ENCODE peak calls at places on chromosomes 2 and 18, in six cellular contexts. B, M, S, F, E and H are unnamed samples.

GRCh38 chr2:40287201-40287600 is 164.7 kb downstream of the SLC8A1 start:
- DNase-seq in B (no peak), M (no peak), S (no peak), F (no peak), E (no peak), H (no peak)

GRCh38 chr18:45829896-45830295 is 4.4 kb downstream of the SIGLEC15 start:
- DNase-seq in B (no peak), M (no peak), S (no peak), F (no peak), E (no peak), H (no peak)

GRCh38 chr2:10321590-10321989 is 18.9 kb downstream of the HPCAL1 start:
- DNase-seq in B (no peak), M (no peak), S (no peak), F (no peak), E (no peak), H (no peak)

GRCh38 chr18:23721711-23722479 is 32.6 kb downstream of the LAMA3 start:
- DNase-seq in B (no peak), M (no peak), S (no peak), F (peak; percentile 42), E (no peak), H (no peak)

GRCh38 chr18:59357928-59358327 is 1.1 kb downstream of the LMAN1 start:
- DNase-seq in B (no peak), M (no peak), S (peak; percentile 47), F (peak; percentile 75), E (no peak), H (peak; percentile 43)

GRCh38 chr2:3294066-3294465 is 83.6 kb downstream of the EIPR1 start:
- DNase-seq in B (no peak), M (no peak), S (peak; percentile 66), F (no peak), E (no peak), H (no peak)

GRCh38 chr2:203126971-203127370 is 111.8 kb upstream of the CYP20A1 start:
- DNase-seq in B (no peak), M (no peak), S (no peak), F (no peak), E (no peak), H (no peak)

GRCh38 chr2:223051580-223052375 is at the start of gene KCNE4:
- DNase-seq in B (no peak), M (no peak), S (no peak), F (no peak), E (no peak), H (no peak)

GRCh38 chr2:110858135-110858737 is 125.9 kb downstream of the ACOXL start:
- DNase-seq in B (no peak), M (no peak), S (no peak), F (no peak), E (peak; percentile 69), H (no peak)

GRCh38 chr18:75200644-75201272 is 8.2 kb downstream of the PTGR3 start:
- DNase-seq in B (no peak), M (no peak), S (no peak), F (no peak), E (no peak), H (no peak)

GRCh38 chr2:161391737-161392506 is 24.2 kb upstream of the TBR1 start:
- DNase-seq in B (no peak), M (no peak), S (no peak), F (no peak), E (peak; percentile 26), H (no peak)

GRCh38 chr2:149744845-149745244 is 157.3 kb upstream of the MMADHC start:
- DNase-seq in B (no peak), M (no peak), S (no peak), F (no peak), E (no peak), H (no peak)

GRCh38 chr2:99710720-99711612 is 221.1 kb upstream of the REV1 start:
- DNase-seq in B (no peak), M (no peak), S (no peak), F (no peak), E (no peak), H (no peak)

GRCh38 chr2:68478688-68479087 is 11.3 kb downstream of the APLF start:
- DNase-seq in B (no peak), M (no peak), S (no peak), F (no peak), E (no peak), H (no peak)

GRCh38 chr2:38079111-38080052 is 3.4 kb upstream of the CYP1B1 start:
- DNase-seq in B (no peak), M (no peak), S (no peak), F (no peak), E (no peak), H (peak; percentile 62)

GRCh38 chr2:238866656-238867277 is 18.9 kb downstream of the TWIST2 start:
- DNase-seq in B (no peak), M (no peak), S (no peak), F (peak; percentile 11), E (no peak), H (no peak)

GRCh38 chr2:41966920-41967319 is 80.9 kb upstream of the PKDCC start:
- DNase-seq in B (no peak), M (no peak), S (no peak), F (no peak), E (no peak), H (peak; percentile 31)

GRCh38 chr18:22193466-22193865 is 24.1 kb downstream of the GATA6 start:
- DNase-seq in B (no peak), M (no peak), S (no peak), F (peak; percentile 79), E (no peak), H (no peak)

GRCh38 chr2:201795608-201796477 is 10.5 kb upstream of the CDK15 start:
- DNase-seq in B (peak; percentile 67), M (peak; percentile 34), S (peak; percentile 26), F (peak; percentile 44), E (no peak), H (peak; percentile 62)

GRCh38 chr18:76721207-76721996 is 101.0 kb upstream of the ZNF236 start:
- DNase-seq in B (no peak), M (no peak), S (no peak), F (no peak), E (no peak), H (no peak)

GRCh38 chr2:43998263-43998662 is 2.5 kb upstream of the LRPPRC start:
- DNase-seq in B (no peak), M (no peak), S (no peak), F (no peak), E (no peak), H (no peak)

GRCh38 chr2:241242306-241242705 is 53.8 kb downstream of the ANO7 start:
- DNase-seq in B (no peak), M (no peak), S (no peak), F (no peak), E (no peak), H (no peak)

GRCh38 chr2:160869411-160869810 is 290.8 kb upstream of the TANK start:
- DNase-seq in B (no peak), M (no peak), S (no peak), F (no peak), E (no peak), H (peak; percentile 12)

GRCh38 chr2:77458216-77458615 is 64.0 kb downstream of the LRRTM4 start:
- DNase-seq in B (no peak), M (no peak), S (no peak), F (no peak), E (no peak), H (no peak)

GRCh38 chr2:182649316-182649715 is 66.7 kb upstream of the DNAJC10 start:
- DNase-seq in B (peak; percentile 15), M (no peak), S (peak; percentile 57), F (peak; percentile 49), E (no peak), H (peak; percentile 46)

GRCh38 chr18:7921938-7922587 is 354.9 kb downstream of the PTPRM start:
- DNase-seq in B (peak; percentile 26), M (no peak), S (peak; percentile 76), F (peak; percentile 95), E (no peak), H (no peak)

GRCh38 chr2:54757496-54757895 is 34.0 kb downstream of the EML6 start:
- DNase-seq in B (no peak), M (no peak), S (no peak), F (peak; percentile 21), E (no peak), H (peak; percentile 18)

GRCh38 chr2:134389331-134389835 is 135.5 kb downstream of the MGAT5 start:
- DNase-seq in B (no peak), M (no peak), S (no peak), F (no peak), E (no peak), H (no peak)

GRCh38 chr2:101751875-101752619 is 54.5 kb downstream of the MAP4K4 start:
- DNase-seq in B (no peak), M (no peak), S (peak; percentile 69), F (no peak), E (peak; percentile 66), H (peak; percentile 45)

GRCh38 chr2:232315049-232315922 is 63.3 kb upstream of the ALPP start:
- DNase-seq in B (no peak), M (no peak), S (no peak), F (peak; percentile 83), E (peak; percentile 63), H (peak; percentile 99)

GRCh38 chr18:43277164-43277600 is at the start of gene SYT4:
- DNase-seq in B (no peak), M (no peak), S (peak; percentile 8), F (peak; percentile 19), E (no peak), H (peak; percentile 1)

GRCh38 chr18:9575558-9575957 is 38.8 kb downstream of the PPP4R1 start:
- DNase-seq in B (peak; percentile 44), M (peak; percentile 76), S (peak; percentile 95), F (peak; percentile 94), E (no peak), H (peak; percentile 86)
- TF ChIP-seq MYC in B (no peak), M (no peak), S (no peak), F (no peak), E (no peak), H (no peak)

GRCh38 chr2:227474406-227474805 is 2.5 kb downstream of the AGFG1 start:
- DNase-seq in B (no peak), M (no peak), S (no peak), F (no peak), E (no peak), H (no peak)
- H3K4me3 ChIP-seq in B (peak overlapping the region; percentile 89), M (no peak overlapping the region), S (peak overlapping the region; percentile 98), F (no peak overlapping the region), E (peak overlapping the region; percentile 83), H (no peak overlapping the region)

DNA sequence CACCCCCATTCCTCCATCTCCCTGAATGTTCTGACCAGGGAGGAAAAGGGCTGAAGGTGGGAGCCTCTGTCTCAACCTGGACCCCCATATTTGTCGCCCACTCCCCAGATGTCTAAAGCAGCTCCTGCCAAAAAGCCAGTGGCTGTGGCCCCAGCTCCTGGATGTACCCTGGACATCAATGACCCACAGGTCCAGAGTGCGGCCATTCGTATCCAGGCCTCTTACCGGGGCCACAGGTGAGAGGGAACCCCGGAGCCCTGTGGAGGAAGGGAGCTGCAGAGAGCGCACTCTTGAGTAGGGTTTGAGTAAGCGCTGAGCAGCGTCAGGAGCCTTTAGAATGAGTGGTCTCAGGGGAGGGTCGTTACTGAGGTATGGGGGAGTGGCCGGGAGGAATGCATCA is 2.4 kb upstream of the GMPPA start:
- DNase-seq in B (no peak), M (no peak), S (no peak), F (no peak), E (no peak), H (no peak)
- TF ChIP-seq POLR2A in B (no peak), M (no peak), S (no peak), F (no peak), E (no peak), H (no peak)

DNA sequence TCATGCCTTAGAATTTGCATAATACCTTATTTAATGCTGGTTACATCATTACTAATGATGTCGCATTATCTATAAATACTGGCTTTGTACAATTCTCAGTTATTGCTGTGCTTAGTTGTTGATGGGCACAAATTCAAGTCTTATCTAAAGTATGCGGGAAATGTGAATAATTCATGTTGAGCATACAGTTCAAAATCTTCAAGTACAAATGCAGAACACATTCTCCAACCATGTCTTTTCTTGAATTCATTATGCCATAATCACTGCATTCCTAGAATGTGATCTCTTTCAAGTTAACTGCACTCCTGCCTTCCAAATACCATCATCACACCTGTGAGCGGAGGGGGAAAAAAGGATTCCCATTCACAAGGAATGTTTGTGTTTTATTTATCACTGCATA is 337.0 kb downstream of the MBD2 start:
- DNase-seq in B (no peak), M (no peak), S (no peak), F (no peak), E (no peak), H (no peak)
- TF ChIP-seq MYC in B (no peak), M (no peak), S (no peak), F (no peak), E (no peak), H (no peak)